ENCODE peak calls at places on chromosomes 13 and 19, in seven cellular contexts. T is K562, M is HCT116, O is HepG2, N is H1, C is GM12878, S is SK-N-SH. L is an unnamed sample.
A peak's percentile ranks its signal among the peaks of the same experiment; 100 is the strongest.

GRCh38 chr13:48142437-48142836 is 47.5 kb upstream of the MED4 start:
- DNase-seq in C (peak; percentile 56), S (no peak), T (no peak), M (no peak), N (no peak), O (no peak), L (no peak)

GRCh38 chr19:4455742-4456565 is 1.6 kb downstream of the UBXN6 start:
- DNase-seq in M (no peak), T (no peak), C (no peak), S (peak; percentile 49), O (peak; percentile 25), N (no peak), L (no peak)

GRCh38 chr19:46718157-46718933 is 1.4 kb upstream of the PRKD2 start:
- DNase-seq in C (peak; percentile 69), S (no peak), O (no peak), N (no peak), T (no peak), M (no peak), L (peak; percentile 61)

GRCh38 chr19:21697171-21697570 is 70.2 kb downstream of the ZNF100 start:
- DNase-seq in O (no peak), C (no peak), S (peak; percentile 50), T (no peak), M (no peak), N (no peak), L (no peak)

GRCh38 chr19:17296278-17296677 is 6.9 kb downstream of the ABHD8 start:
- DNase-seq in M (no peak), N (no peak), C (no peak), S (peak; percentile 39), O (no peak), T (no peak), L (no peak)

GRCh38 chr13:90201198-90201597 is 1146.3 kb upstream of the MIR17HG start:
- DNase-seq in M (no peak), O (no peak), N (no peak), T (no peak), C (no peak), S (no peak), L (no peak)

GRCh38 chr13:98416408-98416807 is 160.5 kb downstream of the STK24 start:
- DNase-seq in M (no peak), C (no peak), T (no peak), N (no peak), O (no peak), S (no peak), L (peak; percentile 99)

GRCh38 chr13:23349127-23349897 is 84.2 kb downstream of the SACS start:
- DNase-seq in N (no peak), O (no peak), M (no peak), T (no peak), S (no peak), C (no peak), L (no peak)

GRCh38 chr13:20127563-20128458 is 33.0 kb downstream of the GJA3 start:
- DNase-seq in T (no peak), M (no peak), S (peak; percentile 87), C (no peak), N (no peak), O (peak; percentile 53), L (no peak)

GRCh38 chr13:33649212-33649917 is 168.6 kb upstream of the RFC3 start:
- DNase-seq in S (no peak), O (peak; percentile 14), N (no peak), T (no peak), M (no peak), C (no peak), L (no peak)

GRCh38 chr13:23348270-23349126 is 85.0 kb downstream of the SACS start:
- DNase-seq in S (no peak), C (no peak), T (no peak), N (no peak), O (no peak), M (no peak), L (no peak)

GRCh38 chr19:55857149-55857548 is 20.8 kb downstream of the NLRP4 start:
- DNase-seq in N (no peak), M (no peak), O (no peak), C (peak; percentile 70), T (no peak), S (no peak), L (no peak)

GRCh38 chr19:17448190-17448967 is at the start of gene TMEM221:
- DNase-seq in T (peak; percentile 91), C (no peak), M (no peak), S (peak; percentile 86), O (no peak), N (no peak), L (peak; percentile 53)

GRCh38 chr19:28242317-28242927 is 970.5 kb downstream of the UQCRFS1 start:
- DNase-seq in N (no peak), S (peak; percentile 44), M (no peak), O (no peak), C (no peak), T (peak; percentile 77), L (no peak)

GRCh38 chr13:21625366-21625765 is 21.4 kb upstream of the MICU2 start:
- DNase-seq in M (peak; percentile 59), T (no peak), C (no peak), N (no peak), S (peak; percentile 36), O (peak; percentile 61), L (peak; percentile 18)

GRCh38 chr13:45907501-45907900 is 55.9 kb upstream of the SIAH3 start:
- DNase-seq in T (no peak), O (no peak), N (no peak), C (no peak), S (no peak), M (no peak), L (no peak)

GRCh38 chr13:100100115-100100879 is 11.4 kb downstream of the PCCA start:
- DNase-seq in N (no peak), C (no peak), T (no peak), M (no peak), S (no peak), O (peak; percentile 71), L (no peak)

GRCh38 chr13:114130708-114131580 is 1.5 kb downstream of the RASA3 start:
- DNase-seq in T (peak; percentile 29), N (no peak), M (no peak), C (no peak), O (no peak), S (peak; percentile 88), L (no peak)

GRCh38 chr19:36032251-36033104 is at the start of gene CLIP3:
- DNase-seq in S (peak; percentile 100), T (peak; percentile 44), C (no peak), O (no peak), N (no peak), M (no peak), L (no peak)

GRCh38 chr19:16283103-16283469 is 41.5 kb upstream of the KLF2 start:
- DNase-seq in S (no peak), O (no peak), M (no peak), N (no peak), C (no peak), T (no peak), L (no peak)

GRCh38 chr13:98033277-98034247 is 80.1 kb downstream of the IPO5 start:
- DNase-seq in S (peak; percentile 39), O (peak; percentile 85), M (peak; percentile 16), C (no peak), N (no peak), T (no peak), L (no peak)

GRCh38 chr13:31950121-31950810 is 81.3 kb upstream of the FRY start:
- DNase-seq in O (no peak), S (no peak), T (no peak), N (no peak), M (no peak), C (no peak), L (no peak)

GRCh38 chr13:50509771-50510441 is 333.6 kb downstream of the DLEU7 start:
- DNase-seq in T (no peak), M (no peak), C (no peak), O (no peak), N (no peak), S (no peak), L (no peak)
- TF ChIP-seq JUND in T (no peak), M (no peak), C (no peak), O (no peak), N (no peak), S (no peak), L (no peak)

DNA sequence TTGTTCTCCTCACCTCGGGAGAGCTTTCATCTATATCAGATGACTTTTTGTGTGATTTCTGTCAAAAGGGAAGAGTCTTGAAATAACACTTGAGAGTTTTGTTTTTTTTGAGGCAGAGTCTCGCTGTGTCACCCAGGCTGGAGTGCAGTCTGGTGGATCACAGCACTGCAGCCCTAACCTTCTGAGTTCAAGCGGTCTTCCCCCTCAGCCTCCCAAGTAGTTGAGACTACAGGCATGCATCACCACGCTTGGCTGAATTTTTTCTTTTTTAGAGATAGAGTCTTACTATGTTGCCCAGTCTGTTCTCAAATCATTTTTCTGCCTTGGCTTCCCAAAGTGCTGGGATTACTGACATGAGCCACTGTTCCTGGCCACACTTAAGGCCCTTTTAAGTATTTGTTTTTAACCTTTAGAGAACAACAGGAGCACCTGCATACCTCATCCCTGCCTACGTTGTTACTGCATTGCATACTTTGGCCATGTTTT is 11.4 kb downstream of the NDFIP2 start:
- DNase-seq in M (no peak), S (no peak), T (no peak), C (no peak), N (no peak), O (no peak), L (no peak)
- TF ChIP-seq JUND in M (no peak), S (no peak), T (no peak), C (no peak), N (no peak), O (no peak), L (no peak)

DNA sequence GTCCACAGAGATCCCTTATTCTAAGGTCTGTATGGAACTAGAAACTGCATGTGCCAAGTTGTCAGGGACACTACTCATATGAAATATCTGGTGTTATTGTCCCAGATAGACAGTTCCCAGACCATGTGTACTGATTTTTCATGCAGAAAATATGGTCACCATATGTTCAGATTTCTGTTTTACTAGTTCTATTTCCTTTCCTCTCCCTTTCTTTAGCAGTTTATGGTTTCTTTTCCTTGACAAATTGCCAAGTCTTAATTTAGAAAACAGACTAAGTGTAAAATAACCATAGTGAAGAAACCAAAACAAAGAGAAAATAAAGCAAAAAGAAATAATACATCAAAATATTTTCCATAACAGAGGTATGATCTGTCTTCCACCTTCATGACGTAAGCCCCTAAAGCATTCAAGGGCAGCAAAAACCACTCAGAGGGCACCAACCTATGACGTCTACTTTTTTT is 248.5 kb downstream of the KCTD12 start:
- DNase-seq in O (no peak), M (no peak), T (no peak), C (no peak), S (peak; percentile 16), N (no peak), L (no peak)
- TF ChIP-seq JUND in O (no peak), M (no peak), T (no peak), C (no peak), S (no peak), N (no peak), L (no peak)

GRCh38 chr19:7172794-7173193 is 103.3 kb downstream of the ZNF557 start:
- DNase-seq in O (no peak), C (no peak), M (no peak), T (no peak), S (no peak), N (no peak), L (no peak)

GRCh38 chr19:7170983-7171382 is 101.5 kb downstream of the ZNF557 start:
- DNase-seq in T (no peak), M (no peak), N (no peak), S (no peak), C (no peak), O (no peak), L (no peak)

DNA sequence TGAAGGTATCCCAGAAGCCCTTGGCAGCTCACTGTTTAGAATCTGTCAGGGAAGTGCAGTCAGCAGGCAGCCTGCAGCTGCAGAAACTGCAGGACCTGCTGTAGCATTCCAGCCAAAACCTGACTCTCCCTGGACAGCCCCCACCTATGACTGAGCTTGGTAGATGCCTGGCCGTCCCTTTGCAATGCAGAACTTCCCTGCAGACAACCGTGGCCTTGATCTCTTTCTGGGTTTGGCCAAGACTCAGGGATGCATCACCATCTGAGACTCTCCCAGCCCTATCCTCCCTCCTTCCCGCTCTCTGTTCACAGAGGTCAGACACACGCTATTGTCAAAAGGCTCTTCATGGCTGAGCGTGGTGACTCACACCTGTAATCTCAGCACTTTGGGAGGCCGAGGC is 99.4 kb downstream of the ZNF557 start:
- DNase-seq in C (no peak), M (no peak), O (no peak), T (no peak), S (no peak), N (no peak), L (no peak)
- TF ChIP-seq JUND in C (no peak), M (no peak), O (no peak), T (no peak), S (no peak), N (no peak), L (no peak)